ENCODE peak calls at places on chromosomes 11 and 22, in seven cellular contexts. Z, B, R, F, O, A and N are unnamed samples.
A peak's percentile ranks its signal among the peaks of the same experiment; 100 is the strongest.

GRCh38 chr11:96459751-96460150 is 69.9 kb downstream of the JRKL start:
- DNase-seq in Z (no peak), B (no peak), R (no peak), F (no peak), O (no peak), A (no peak), N (no peak)

GRCh38 chr22:42356547-42356946 is 75.7 kb downstream of the NFAM1 start:
- DNase-seq in Z (no peak), B (no peak), R (no peak), F (no peak), O (no peak), A (no peak), N (no peak)

GRCh38 chr11:129960216-129961214 is 42.1 kb downstream of the PRDM10 start:
- DNase-seq in Z (peak; percentile 72), B (no peak), R (no peak), F (no peak), O (no peak), A (peak; percentile 56), N (peak; percentile 70)

GRCh38 chr22:49828599-49828965 is 909 bp upstream of the BRD1 start:
- DNase-seq in Z (no peak), B (no peak), R (no peak), F (no peak), O (no peak), A (no peak), N (no peak)

GRCh38 chr11:2940930-2941821 is 12.0 kb upstream of the PHLDA2 start:
- DNase-seq in Z (no peak), B (no peak), R (peak; percentile 67), F (peak; percentile 85), O (no peak), A (peak; percentile 16), N (no peak)

GRCh38 chr11:109076870-109077269 is 345.1 kb upstream of the C11orf87 start:
- DNase-seq in Z (no peak), B (no peak), R (no peak), F (no peak), O (no peak), A (no peak), N (no peak)

GRCh38 chr11:119179983-119180382 is 5.3 kb upstream of the NHERF4 start:
- DNase-seq in Z (no peak), B (no peak), R (no peak), F (no peak), O (no peak), A (no peak), N (no peak)

GRCh38 chr11:134584706-134585445 is 172.8 kb upstream of the B3GAT1 start:
- DNase-seq in Z (no peak), B (no peak), R (no peak), F (no peak), O (no peak), A (no peak), N (no peak)

GRCh38 chr22:37713761-37714160 is 16.9 kb downstream of the TRIOBP start:
- DNase-seq in Z (no peak), B (no peak), R (no peak), F (no peak), O (no peak), A (no peak), N (no peak)

GRCh38 chr11:63911440-63911839 is 5.5 kb downstream of the RCOR2 start:
- DNase-seq in Z (no peak), B (no peak), R (no peak), F (no peak), O (no peak), A (no peak), N (peak; percentile 32)

GRCh38 chr11:102151784-102152525 is 41.7 kb downstream of the YAP1 start:
- DNase-seq in Z (no peak), B (no peak), R (no peak), F (no peak), O (no peak), A (no peak), N (no peak)

GRCh38 chr22:39297490-39298193 is 21.8 kb downstream of the RPL3 start:
- DNase-seq in Z (no peak), B (peak; percentile 67), R (no peak), F (peak; percentile 65), O (no peak), A (no peak), N (no peak)

GRCh38 chr22:23105919-23106853 is 35.6 kb downstream of the RSPH14 start:
- DNase-seq in Z (no peak), B (no peak), R (no peak), F (no peak), O (no peak), A (no peak), N (no peak)

GRCh38 chr11:68538025-68538424 is 77.5 kb downstream of the PPP6R3 start:
- DNase-seq in Z (no peak), B (no peak), R (no peak), F (no peak), O (no peak), A (no peak), N (no peak)

GRCh38 chr11:66438504-66439466 is at the start of gene MRPL11:
- DNase-seq in Z (peak; percentile 90), B (peak; percentile 95), R (peak; percentile 91), F (peak; percentile 93), O (peak; percentile 85), A (peak; percentile 96), N (peak; percentile 98)

GRCh38 chr11:79393362-79394043 is 47.3 kb downstream of the TENM4 start:
- DNase-seq in Z (no peak), B (no peak), R (no peak), F (no peak), O (peak; percentile 44), A (no peak), N (no peak)
- TF ChIP-seq CTCF in Z (no peak), B (no peak), R (no peak), F (no peak), O (no peak), A (no peak), N (no peak)

DNA sequence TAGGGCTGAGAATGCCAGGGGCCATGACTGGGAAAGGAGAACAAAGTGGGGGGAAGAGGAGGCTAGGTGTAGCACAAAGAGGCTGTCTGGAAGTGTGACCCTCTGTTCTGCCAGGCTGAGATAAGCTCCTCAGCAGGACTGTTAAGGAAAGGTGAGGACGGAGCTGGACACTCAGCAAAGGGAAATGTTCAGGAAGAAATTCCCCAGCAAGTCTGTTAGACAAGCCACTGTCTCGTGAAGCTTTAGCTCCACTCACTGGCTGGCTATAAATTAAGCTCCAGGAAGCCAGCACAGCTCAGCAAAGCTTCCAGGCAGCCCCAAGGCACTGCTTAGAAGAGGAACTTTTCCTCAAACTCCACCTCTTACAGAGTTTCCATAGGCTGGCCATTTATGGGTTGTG is 181.2 kb upstream of the API5 start:
- DNase-seq in Z (no peak), B (no peak), R (no peak), F (no peak), O (no peak), A (no peak), N (no peak)
- TF ChIP-seq CTCF in Z (no peak), B (no peak), R (no peak), F (no peak), O (no peak), A (no peak), N (no peak)

GRCh38 chr22:19798825-19799224 is 38.2 kb downstream of the TBX1 start:
- DNase-seq in Z (no peak), B (no peak), R (no peak), F (no peak), O (no peak), A (no peak), N (no peak)

GRCh38 chr22:19800306-19800705 is 39.7 kb downstream of the TBX1 start:
- DNase-seq in Z (no peak), B (no peak), R (no peak), F (no peak), O (no peak), A (no peak), N (no peak)

GRCh38 chr22:19798320-19798665 is 37.7 kb downstream of the TBX1 start:
- DNase-seq in Z (no peak), B (no peak), R (no peak), F (no peak), O (no peak), A (no peak), N (no peak)

GRCh38 chr22:19800761-19801244 is 40.2 kb downstream of the TBX1 start:
- DNase-seq in Z (peak; percentile 51), B (no peak), R (peak; percentile 66), F (no peak), O (no peak), A (no peak), N (no peak)

DNA sequence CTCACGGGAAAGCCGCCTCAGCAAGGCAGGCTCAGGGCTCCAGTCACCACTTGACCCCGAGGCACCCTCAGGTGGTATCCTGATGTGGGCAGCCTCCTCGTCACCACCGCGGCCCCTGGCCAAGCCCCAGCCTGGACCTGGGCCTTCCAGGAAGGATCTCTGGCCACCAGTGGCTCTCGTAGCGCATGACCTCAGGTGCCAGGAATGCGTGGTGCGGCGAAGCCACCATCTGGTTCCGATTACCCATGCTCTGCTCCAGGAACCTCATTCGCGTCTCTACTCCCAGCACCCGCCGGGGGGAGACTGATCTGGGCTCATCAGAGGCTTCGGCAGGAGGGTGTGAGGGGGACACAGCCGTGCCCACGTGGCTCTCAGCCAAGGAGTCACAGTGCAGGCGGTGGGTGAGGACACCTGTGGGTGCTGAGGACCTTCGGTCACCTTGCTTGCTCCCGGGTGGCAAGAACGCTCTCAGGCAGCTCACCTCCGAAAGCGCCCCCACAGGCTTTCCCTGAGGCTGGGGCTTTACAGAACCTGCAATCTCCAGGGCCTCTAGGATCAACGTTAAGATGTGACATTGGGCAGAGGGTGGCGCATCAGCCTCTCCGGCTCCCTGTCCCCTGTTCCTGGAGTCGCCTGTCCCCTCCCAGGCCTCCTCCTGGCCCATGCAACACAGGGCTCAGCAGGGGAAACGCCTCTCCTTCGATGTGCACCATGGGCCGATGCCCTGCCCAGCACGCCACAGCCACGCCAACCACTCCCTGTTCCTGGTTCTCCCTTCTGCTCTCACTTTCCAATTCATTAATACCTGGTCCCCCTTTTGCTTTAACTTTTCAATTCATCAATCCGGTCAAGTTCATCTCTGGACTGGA is 39.0 kb downstream of the TBX1 start:
- DNase-seq in Z (peak; percentile 98), B (no peak), R (peak; percentile 75), F (no peak), O (no peak), A (no peak), N (no peak)
- TF ChIP-seq CTCF in Z (peak; percentile 41), B (no peak), R (no peak), F (no peak), O (no peak), A (no peak), N (no peak)

GRCh38 chr11:32385998-32386397 is 49.3 kb downstream of the WT1 start:
- DNase-seq in Z (peak; percentile 40), B (peak; percentile 27), R (no peak), F (no peak), O (no peak), A (no peak), N (peak; percentile 31)
- TF ChIP-seq CTCF in Z (peak; percentile 74), B (peak; percentile 36), R (no peak), F (peak; percentile 18), O (no peak), A (peak; percentile 20), N (no peak)

DNA sequence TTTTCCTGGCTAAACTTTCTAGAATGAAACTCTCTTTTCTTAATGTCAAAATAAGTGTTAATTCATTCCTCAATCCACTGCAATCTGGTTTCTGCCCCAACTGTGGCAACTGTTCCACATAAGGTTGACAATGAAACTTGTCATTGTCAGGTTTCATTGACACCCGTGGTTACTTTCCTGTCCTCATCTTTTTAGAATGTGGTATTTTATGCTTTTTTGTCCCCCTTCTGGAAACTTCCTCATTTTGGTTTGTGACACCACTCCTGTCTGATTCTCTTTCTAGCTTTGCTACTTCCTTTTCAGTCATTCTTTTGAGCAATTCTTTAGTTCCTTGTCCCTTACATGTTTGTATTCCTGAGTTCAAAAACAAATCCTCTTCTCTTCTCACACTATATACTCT is 7.5 kb upstream of the PDE3B start:
- DNase-seq in Z (no peak), B (no peak), R (no peak), F (no peak), O (no peak), A (peak; percentile 12), N (no peak)
- TF ChIP-seq CTCF in Z (no peak), B (no peak), R (no peak), F (no peak), O (no peak), A (no peak), N (no peak)